ENCODE peak calls at places on chromosomes 16 and 17, in four cellular contexts. Y is A549, L is HepG2, F is GM12878. A is an unnamed sample. For H3K4me1, the result is how much of the 10 kb centered on the place peaks cover.

GRCh38 chr17:45018514-45019176 is 32.8 kb downstream of the DCAKD start:
- DNase-seq in Y (no peak), L (no peak), F (no peak), A (peak)

GRCh38 chr17:58667934-58668597 is 23.8 kb downstream of the TEX14 start:
- DNase-seq in Y (peak), L (no peak), F (no peak), A (peak)

GRCh38 chr16:11346700-11347319 is 1.6 kb downstream of the RMI2 start:
- DNase-seq in Y (no peak), L (no peak), F (no peak), A (no peak)

GRCh38 chr16:720507-720989 is 398 bp upstream of the ANTKMT start:
- DNase-seq in Y (peak), L (no peak), F (no peak), A (peak)

GRCh38 chr17:28982191-28982793 is 23.5 kb downstream of the SEZ6 start:
- DNase-seq in Y (no peak), L (peak), F (peak), A (peak)

GRCh38 chr17:63445571-63446217 is 412 bp downstream of the CYB561 start:
- DNase-seq in Y (peak), L (no peak), F (no peak), A (no peak)

GRCh38 chr17:40886090-40886489 is 1.0 kb upstream of the KRT20 start:
- DNase-seq in Y (no peak), L (no peak), F (no peak), A (peak)

GRCh38 chr17:63433746-63434591 is 12.1 kb downstream of the CYB561 start:
- DNase-seq in Y (peak), L (no peak), F (no peak), A (peak)

GRCh38 chr16:74730049-74730683 is 29.5 kb upstream of the MLKL start:
- DNase-seq in Y (peak), L (no peak), F (no peak), A (no peak)

DNA sequence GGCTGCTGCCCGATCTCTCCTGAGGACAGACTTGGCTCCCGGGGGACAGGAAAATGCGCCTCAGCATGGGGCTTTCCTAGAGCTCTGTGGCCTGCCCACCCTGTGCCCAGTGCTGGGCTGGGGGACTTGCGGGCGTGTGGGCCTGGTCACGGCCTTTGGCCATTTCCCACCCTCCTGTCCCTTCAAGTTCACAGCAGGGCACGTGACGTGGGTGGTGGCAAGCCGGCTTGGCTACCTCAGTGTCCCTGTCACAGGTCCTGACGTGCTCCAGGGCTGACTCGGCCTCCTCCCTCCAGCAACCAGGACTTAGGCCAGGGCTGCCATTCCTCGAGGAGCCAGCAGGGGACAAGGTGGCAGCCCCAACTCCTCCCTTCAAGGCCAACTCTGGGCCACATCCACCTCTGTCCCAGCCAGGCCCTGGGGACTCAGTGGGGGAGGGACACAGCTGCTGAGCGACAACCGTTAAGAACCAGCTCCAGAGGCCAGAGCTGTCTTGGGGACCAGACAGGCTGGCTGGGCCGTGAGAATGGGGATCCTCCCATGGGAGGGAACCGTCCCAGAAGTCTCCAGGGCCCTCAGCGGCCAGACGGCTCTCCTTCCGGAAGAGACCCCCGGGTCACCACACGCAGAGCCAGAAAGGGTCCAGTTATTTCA is 981 bp upstream of the UNC13D start:
- DNase-seq in Y (peak), L (peak), F (peak), A (peak)
- TF ChIP-seq USF2 in Y (peak), L (peak), F (peak), A (peak)

GRCh38 chr17:2062571-2063183 is 7.8 kb downstream of the HIC1 start:
- DNase-seq in Y (no peak), L (no peak), F (no peak), A (peak)
- TF ChIP-seq POLR2A in Y (no peak), L (no peak), F (peak), A (peak)

DNA sequence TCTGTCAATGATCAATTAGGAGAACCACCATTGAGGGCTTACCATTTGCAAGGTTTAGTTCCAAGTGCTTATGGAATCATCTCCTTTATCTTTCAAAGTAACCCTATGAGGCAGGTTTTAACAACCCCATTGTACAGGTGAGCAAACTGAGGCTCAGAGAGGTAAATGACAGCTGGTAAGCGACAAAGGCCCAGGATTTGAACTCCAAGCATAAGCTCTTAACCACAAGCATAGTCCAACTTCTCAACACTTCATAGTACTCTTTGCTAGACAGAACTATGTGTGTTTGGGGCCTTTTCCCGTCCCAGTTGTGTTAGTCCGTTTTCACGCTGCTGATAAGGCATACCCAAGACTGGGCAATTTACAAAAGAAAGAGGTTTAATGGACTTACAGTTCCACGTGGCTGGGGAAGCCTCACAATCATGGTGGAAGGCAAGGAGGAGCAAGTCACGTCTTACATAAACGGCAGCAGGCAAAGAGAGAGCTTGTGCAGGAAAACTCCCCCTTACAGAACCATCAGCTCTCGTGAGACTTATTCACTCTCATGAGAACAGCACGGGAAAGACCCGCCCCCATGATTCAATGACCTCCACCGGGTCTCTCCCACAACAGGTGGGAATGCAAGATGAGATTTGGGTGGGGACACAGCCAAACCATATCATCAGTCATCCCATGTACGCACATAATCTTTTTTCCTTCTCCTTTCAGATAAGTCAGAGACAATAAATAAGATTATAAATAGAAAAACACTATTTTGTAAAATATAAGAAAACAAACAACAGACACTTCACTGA is 6.4 kb downstream of the RPH3AL start:
- DNase-seq in Y (no peak), L (no peak), F (no peak), A (no peak)
- H3K4me1 ChIP-seq in Y (under half), L (under half), F (under half), A (under half)

DNA sequence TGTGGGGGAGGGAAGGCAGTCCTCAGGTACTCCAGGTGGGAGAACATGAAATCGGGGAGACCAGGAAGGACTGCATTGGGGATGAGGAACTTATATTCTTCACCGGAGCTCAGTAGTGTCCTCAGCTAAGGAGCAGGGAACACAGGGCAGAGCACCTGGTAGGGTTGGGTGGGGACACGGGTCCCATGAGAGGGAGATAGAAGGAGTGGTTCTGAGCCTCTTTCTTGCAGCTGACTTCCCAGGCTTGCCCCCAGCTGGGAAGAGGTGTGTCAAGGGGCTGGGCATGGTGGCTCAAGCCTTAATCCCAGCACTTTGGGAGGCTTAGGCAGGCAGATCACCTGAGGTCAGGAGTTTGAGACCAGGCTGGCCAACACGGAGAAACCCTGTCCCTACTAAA is 2.1 kb downstream of the FHOD1 start:
- DNase-seq in Y (no peak), L (no peak), F (no peak), A (no peak)
- TF ChIP-seq USF2 in Y (no peak), L (no peak), F (no peak), A (no peak)

GRCh38 chr17:43021739-43022512 is at the start of gene VAT1:
- DNase-seq in Y (peak), L (peak), F (no peak), A (peak)
- TF ChIP-seq POLR2A in Y (peak), L (peak), F (peak), A (no peak)

DNA sequence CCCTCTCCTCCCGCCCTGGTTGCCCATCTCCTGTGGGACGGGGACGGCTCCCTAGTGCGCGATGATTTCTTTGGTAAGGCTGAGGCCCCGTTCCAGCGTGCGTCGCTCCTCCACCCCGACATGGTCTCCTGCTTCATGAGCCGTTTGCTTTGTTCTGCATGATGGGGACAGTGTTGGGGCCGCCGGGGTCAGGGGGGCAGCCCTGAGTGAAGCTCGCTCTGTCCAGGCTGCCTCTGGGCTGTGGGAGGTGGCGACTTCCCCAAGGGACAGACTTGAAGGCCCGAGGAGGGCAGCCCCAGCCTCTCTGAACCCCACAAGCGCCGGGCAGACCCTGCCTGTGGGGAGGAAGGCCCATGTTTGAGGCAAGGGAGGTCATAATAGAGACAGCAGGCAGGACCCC is 12.4 kb downstream of the NME3 start:
- DNase-seq in Y (no peak), L (no peak), F (no peak), A (no peak)
- H3K4me1 ChIP-seq in Y (under half), L (under half), F (under half), A (under half)

DNA sequence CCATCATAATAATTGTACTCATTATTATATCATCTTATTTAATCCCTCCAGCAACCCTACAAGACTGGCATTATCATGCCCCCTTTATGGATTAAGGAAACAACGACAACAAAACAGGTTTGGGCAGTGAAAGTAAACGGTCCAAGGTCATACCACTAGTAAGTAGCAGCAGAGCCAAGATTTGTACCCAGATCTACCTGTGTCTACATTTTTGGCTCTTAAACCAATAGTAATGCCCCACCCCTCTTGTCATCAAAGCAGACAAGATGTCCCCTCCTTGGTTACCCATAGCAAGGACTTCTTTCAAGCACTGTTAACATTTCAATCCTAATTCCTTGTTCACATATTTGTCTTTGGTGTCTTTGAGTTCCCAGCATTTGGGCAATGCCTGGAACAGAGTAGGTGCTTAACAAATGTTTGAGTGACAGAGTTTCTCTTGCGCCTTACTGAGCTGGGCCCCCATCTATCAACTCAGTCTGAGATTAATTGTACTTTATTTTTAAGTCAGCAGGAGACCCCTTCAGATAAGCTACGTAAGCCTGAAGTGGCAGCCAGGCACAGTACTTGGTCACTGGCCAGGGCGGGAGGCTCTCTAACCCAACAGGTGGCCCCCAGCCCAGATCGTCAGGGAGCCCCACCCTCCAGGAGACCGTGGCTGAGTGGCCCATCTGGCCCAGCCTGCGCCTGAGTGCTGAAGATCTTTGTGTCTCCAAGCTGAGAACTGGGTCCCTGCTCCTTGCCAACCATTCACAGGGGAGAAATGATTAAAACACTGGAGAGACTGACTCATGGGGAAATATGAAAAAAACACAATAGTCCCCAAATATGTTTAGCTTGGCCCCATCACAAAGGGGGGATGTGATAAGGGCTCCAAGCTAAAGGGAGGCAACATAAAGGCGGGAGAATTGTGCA is 75.8 kb downstream of the AXIN2 start:
- DNase-seq in Y (no peak), L (no peak), F (no peak), A (no peak)
- TF ChIP-seq USF2 in Y (no peak), L (no peak), F (no peak), A (no peak)

DNA sequence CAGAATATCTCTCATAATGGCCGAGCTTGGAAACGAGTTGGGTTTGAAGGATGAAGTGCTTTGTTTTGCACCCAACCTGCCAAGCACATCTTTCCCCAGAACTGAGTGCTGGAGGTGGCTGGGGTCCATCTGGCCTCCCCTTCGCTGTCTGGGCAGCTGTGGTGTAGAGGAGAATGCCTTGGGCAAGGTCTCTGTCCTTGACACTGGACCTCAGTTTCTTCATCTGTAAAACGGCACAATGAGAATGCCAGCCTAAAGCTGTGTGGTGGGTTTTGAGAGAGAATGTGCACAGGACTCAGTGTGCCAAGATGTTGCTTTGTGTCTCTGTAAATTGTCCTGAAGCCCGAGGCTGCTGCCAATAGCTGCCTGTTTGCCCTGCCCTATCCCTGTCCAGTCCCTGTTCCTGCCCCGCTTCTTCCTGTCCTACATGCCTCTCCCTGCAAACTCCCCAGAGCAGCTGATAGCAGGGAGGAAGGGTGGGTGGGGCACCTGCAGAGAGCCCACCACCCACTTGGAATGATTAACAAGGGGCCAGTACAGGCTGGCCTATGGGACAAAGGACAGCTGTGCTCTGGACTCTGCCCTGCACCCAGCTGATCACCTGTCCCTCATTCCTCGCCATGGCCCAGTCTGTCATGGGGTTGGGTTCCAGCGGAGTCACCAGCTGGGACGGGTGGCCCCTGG is 15.3 kb downstream of the LASP1 start:
- DNase-seq in Y (no peak), L (peak), F (no peak), A (no peak)
- TF ChIP-seq POLR2A in Y (no peak), L (no peak), F (no peak), A (no peak)

GRCh38 chr17:17093764-17094163 is 51.5 kb downstream of the MPRIP start:
- DNase-seq in Y (no peak), L (no peak), F (no peak), A (no peak)

GRCh38 chr17:17098426-17099035 is 56.3 kb downstream of the MPRIP start:
- DNase-seq in Y (no peak), L (no peak), F (no peak), A (peak)

GRCh38 chr17:17091856-17092756 is 49.8 kb downstream of the MPRIP start:
- DNase-seq in Y (no peak), L (no peak), F (no peak), A (no peak)

GRCh38 chr17:17097763-17098345 is 55.6 kb downstream of the MPRIP start:
- DNase-seq in Y (no peak), L (no peak), F (no peak), A (no peak)

GRCh38 chr17:17096438-17097178 is 54.4 kb downstream of the MPRIP start:
- DNase-seq in Y (no peak), L (peak), F (no peak), A (peak)
- H3K4me1 ChIP-seq in Y (half or more), L (under half), F (under half), A (under half)

GRCh38 chr16:88781140-88782077 is 3.6 kb downstream of the PIEZO1 start:
- DNase-seq in Y (no peak), L (no peak), F (no peak), A (no peak)
- TF ChIP-seq USF2 in Y (no peak), L (no peak), F (no peak), A (no peak)

A was measured in IMR-90.